ENCODE peak calls at places on chromosomes 3 and 15, in five cellular contexts. One of them, this sample, is unnamed.

GRCh38 chr15:66102563-66103292 is 150.8 kb downstream of the MEGF11 start:
- DNase-seq in brain pericyte: no peak
- DNase-seq in cardiac fibroblast: no peak
- DNase-seq in OCI-LY7: no peak
- DNase-seq in occipital lobe: no peak
- DNase-seq in this sample: no peak

GRCh38 chr3:60079076-60079475 is 1029.3 kb upstream of the CFAP20DC start:
- DNase-seq in brain pericyte: no peak
- DNase-seq in cardiac fibroblast: no peak
- DNase-seq in OCI-LY7: peak
- DNase-seq in occipital lobe: no peak
- DNase-seq in this sample: no peak

GRCh38 chr3:157493627-157494550 is 9.3 kb downstream of the VEPH1 start:
- DNase-seq in brain pericyte: no peak
- DNase-seq in cardiac fibroblast: peak
- DNase-seq in OCI-LY7: peak
- DNase-seq in occipital lobe: no peak
- DNase-seq in this sample: no peak

GRCh38 chr3:14324224-14324944 is 78.0 kb upstream of the SLC6A6 start:
- DNase-seq in brain pericyte: no peak
- DNase-seq in cardiac fibroblast: no peak
- DNase-seq in OCI-LY7: no peak
- DNase-seq in occipital lobe: no peak
- DNase-seq in this sample: no peak

GRCh38 chr15:71374607-71375352 is 259.5 kb downstream of the THSD4 start:
- DNase-seq in brain pericyte: no peak
- DNase-seq in cardiac fibroblast: no peak
- DNase-seq in OCI-LY7: no peak
- DNase-seq in occipital lobe: no peak
- DNase-seq in this sample: no peak

GRCh38 chr15:82540055-82540983 is at the start of gene RPS17:
- DNase-seq in brain pericyte: peak
- DNase-seq in cardiac fibroblast: peak
- DNase-seq in OCI-LY7: peak
- DNase-seq in occipital lobe: no peak
- DNase-seq in this sample: peak

GRCh38 chr15:101445562-101446526 is 43.7 kb downstream of the PCSK6 start:
- DNase-seq in brain pericyte: no peak
- DNase-seq in cardiac fibroblast: peak
- DNase-seq in OCI-LY7: no peak
- DNase-seq in occipital lobe: no peak
- DNase-seq in this sample: no peak

GRCh38 chr3:107366766-107367165 is 10.5 kb upstream of the CCDC54 start:
- DNase-seq in brain pericyte: no peak
- DNase-seq in cardiac fibroblast: no peak
- DNase-seq in OCI-LY7: no peak
- DNase-seq in occipital lobe: no peak
- DNase-seq in this sample: no peak

GRCh38 chr15:63191895-63192603 is 2.6 kb downstream of the RAB8B start:
- DNase-seq in brain pericyte: no peak
- DNase-seq in cardiac fibroblast: peak
- DNase-seq in OCI-LY7: peak
- DNase-seq in occipital lobe: no peak
- DNase-seq in this sample: no peak

GRCh38 chr15:84752700-84753099 is 4.3 kb downstream of the ZNF592 start:
- DNase-seq in brain pericyte: no peak
- DNase-seq in cardiac fibroblast: peak
- DNase-seq in OCI-LY7: no peak
- DNase-seq in occipital lobe: no peak
- DNase-seq in this sample: no peak

GRCh38 chr15:42121667-42122066 is 27.3 kb upstream of the PLA2G4D start:
- DNase-seq in brain pericyte: no peak
- DNase-seq in cardiac fibroblast: no peak
- DNase-seq in OCI-LY7: no peak
- DNase-seq in occipital lobe: no peak
- DNase-seq in this sample: no peak

GRCh38 chr3:99659965-99660364 is 21.6 kb downstream of the COL8A1 start:
- DNase-seq in brain pericyte: no peak
- DNase-seq in cardiac fibroblast: peak
- DNase-seq in OCI-LY7: no peak
- DNase-seq in occipital lobe: no peak
- DNase-seq in this sample: no peak

GRCh38 chr15:67863442-67863987 is 23.7 kb upstream of the RNU6-1 start:
- DNase-seq in brain pericyte: no peak
- DNase-seq in cardiac fibroblast: peak
- DNase-seq in OCI-LY7: peak
- DNase-seq in occipital lobe: peak
- DNase-seq in this sample: no peak

GRCh38 chr15:42723068-42723467 is 13.9 kb downstream of the CDAN1 start:
- DNase-seq in brain pericyte: no peak
- DNase-seq in cardiac fibroblast: no peak
- DNase-seq in OCI-LY7: no peak
- DNase-seq in occipital lobe: no peak
- DNase-seq in this sample: no peak

GRCh38 chr15:43204016-43204901 is 16.6 kb downstream of the EPB42 start:
- DNase-seq in brain pericyte: no peak
- DNase-seq in cardiac fibroblast: peak
- DNase-seq in OCI-LY7: peak
- DNase-seq in occipital lobe: no peak
- DNase-seq in this sample: peak

GRCh38 chr3:44060164-44060563 is 181.5 kb upstream of the TOPAZ1 start:
- DNase-seq in brain pericyte: no peak
- DNase-seq in cardiac fibroblast: no peak
- DNase-seq in OCI-LY7: peak
- DNase-seq in occipital lobe: no peak
- DNase-seq in this sample: no peak

GRCh38 chr3:115062412-115062956 is 84.6 kb downstream of the ZBTB20 start:
- DNase-seq in brain pericyte: no peak
- DNase-seq in cardiac fibroblast: peak
- DNase-seq in OCI-LY7: no peak
- DNase-seq in occipital lobe: no peak
- DNase-seq in this sample: no peak

GRCh38 chr3:194688207-194688711 is 2.6 kb downstream of the FAM43A start:
- DNase-seq in brain pericyte: no peak
- DNase-seq in cardiac fibroblast: peak
- DNase-seq in OCI-LY7: peak
- DNase-seq in occipital lobe: no peak
- DNase-seq in this sample: no peak

GRCh38 chr3:14810795-14811661 is 7.7 kb upstream of the FGD5 start:
- DNase-seq in brain pericyte: no peak
- DNase-seq in cardiac fibroblast: no peak
- DNase-seq in OCI-LY7: no peak
- DNase-seq in occipital lobe: no peak
- DNase-seq in this sample: no peak

GRCh38 chr3:79329154-79329553 is 438.6 kb downstream of the ROBO1 start:
- DNase-seq in brain pericyte: no peak
- DNase-seq in cardiac fibroblast: no peak
- DNase-seq in OCI-LY7: no peak
- DNase-seq in occipital lobe: no peak
- DNase-seq in this sample: no peak

GRCh38 chr15:101307048-101307896 is 12.2 kb upstream of the SNRPA1 start:
- DNase-seq in brain pericyte: no peak
- DNase-seq in cardiac fibroblast: no peak
- DNase-seq in OCI-LY7: peak
- DNase-seq in occipital lobe: no peak
- DNase-seq in this sample: no peak

GRCh38 chr15:100922192-100923040 is 3.3 kb downstream of the LRRK1 start:
- DNase-seq in brain pericyte: no peak
- DNase-seq in cardiac fibroblast: no peak
- DNase-seq in OCI-LY7: peak
- DNase-seq in occipital lobe: no peak
- DNase-seq in this sample: no peak

GRCh38 chr3:101039285-101039684 is 46.1 kb upstream of the ABI3BP start:
- DNase-seq in brain pericyte: no peak
- DNase-seq in cardiac fibroblast: no peak
- DNase-seq in OCI-LY7: no peak
- DNase-seq in occipital lobe: no peak
- DNase-seq in this sample: no peak

GRCh38 chr3:125003369-125003853 is 52.4 kb downstream of the HEG1 start:
- DNase-seq in brain pericyte: no peak
- DNase-seq in cardiac fibroblast: peak
- DNase-seq in OCI-LY7: no peak
- DNase-seq in occipital lobe: no peak
- DNase-seq in this sample: peak

GRCh38 chr15:78301813-78302212 is 2.4 kb upstream of the SKIC8 start:
- DNase-seq in brain pericyte: no peak
- DNase-seq in cardiac fibroblast: no peak
- DNase-seq in OCI-LY7: no peak
- DNase-seq in occipital lobe: no peak
- DNase-seq in this sample: no peak

GRCh38 chr3:44355634-44356033 is 17.1 kb downstream of the TCAIM start:
- DNase-seq in brain pericyte: peak
- DNase-seq in cardiac fibroblast: peak
- DNase-seq in OCI-LY7: no peak
- DNase-seq in occipital lobe: no peak
- DNase-seq in this sample: peak

GRCh38 chr3:73848173-73848751 is 223.5 kb upstream of the PDZRN3 start:
- DNase-seq in brain pericyte: no peak
- DNase-seq in cardiac fibroblast: peak
- DNase-seq in OCI-LY7: no peak
- DNase-seq in occipital lobe: no peak
- DNase-seq in this sample: peak

GRCh38 chr3:52318186-52318793 is 2.2 kb downstream of the DNAH1 start:
- DNase-seq in brain pericyte: no peak
- DNase-seq in cardiac fibroblast: no peak
- DNase-seq in OCI-LY7: no peak
- DNase-seq in occipital lobe: no peak
- DNase-seq in this sample: no peak

GRCh38 chr3:126549861-126550487 is 8.8 kb downstream of the C3orf22 start:
- DNase-seq in brain pericyte: no peak
- DNase-seq in cardiac fibroblast: no peak
- DNase-seq in OCI-LY7: no peak
- DNase-seq in occipital lobe: no peak
- DNase-seq in this sample: no peak

GRCh38 chr3:187398955-187399354 is 30.8 kb downstream of the RTP4 start:
- DNase-seq in brain pericyte: no peak
- DNase-seq in cardiac fibroblast: no peak
- DNase-seq in OCI-LY7: no peak
- DNase-seq in occipital lobe: no peak
- DNase-seq in this sample: no peak

GRCh38 chr3:15292765-15293522 is 39.4 kb downstream of the SH3BP5 start:
- DNase-seq in brain pericyte: no peak
- DNase-seq in cardiac fibroblast: peak
- DNase-seq in OCI-LY7: no peak
- DNase-seq in occipital lobe: no peak
- DNase-seq in this sample: no peak

GRCh38 chr3:51942603-51943450 is 664 bp downstream of the PARP3 start:
- DNase-seq in brain pericyte: no peak
- DNase-seq in cardiac fibroblast: peak
- DNase-seq in OCI-LY7: peak
- DNase-seq in occipital lobe: no peak
- DNase-seq in this sample: no peak

GRCh38 chr3:51680663-51681230 is 9.7 kb downstream of the TEX264 start:
- DNase-seq in brain pericyte: no peak
- DNase-seq in cardiac fibroblast: no peak
- DNase-seq in OCI-LY7: no peak
- DNase-seq in occipital lobe: no peak
- DNase-seq in this sample: no peak

GRCh38 chr3:185732782-185733181 is 92.1 kb downstream of the IGF2BP2 start:
- DNase-seq in brain pericyte: no peak
- DNase-seq in cardiac fibroblast: peak
- DNase-seq in OCI-LY7: no peak
- DNase-seq in occipital lobe: no peak
- DNase-seq in this sample: no peak